ENCODE peak calls at places on chromosomes 2 and 18, in ten cellular contexts. G is epithelial cell of esophagus, H is heart right ventricle, T is ovary, O is right lobe of liver, E is AG04449, V is fibroblast of lung, C is mammary epithelial cell, D is psoas muscle, Y is fibroblast of mammary gland. X is an unnamed sample.
A peak's percentile ranks its signal among the peaks of the same experiment; 100 is the strongest.

GRCh38 chr18:50704541-50704940 is 115.3 kb downstream of the MRO start:
- DNase-seq in G (no peak), H (no peak), T (no peak), O (no peak), E (no peak), V (no peak), C (no peak), D (no peak), Y (no peak), X (no peak)

GRCh38 chr2:47076586-47077441 is 78.3 kb downstream of the STPG4 start:
- DNase-seq in G (peak; percentile 85), H (no peak), T (no peak), O (peak; percentile 42), E (peak; percentile 92), V (peak; percentile 99), C (peak; percentile 86), D (peak; percentile 59), Y (peak; percentile 94), X (no peak)

GRCh38 chr2:180776924-180777323 is 203.5 kb upstream of the UBE2E3 start:
- DNase-seq in G (no peak), H (no peak), T (no peak), O (no peak), E (peak; percentile 42), V (peak; percentile 74), C (peak; percentile 11), D (no peak), Y (no peak), X (no peak)

GRCh38 chr18:63452273-63452672 is 24.5 kb upstream of the SERPINB5 start:
- DNase-seq in G (no peak), H (no peak), T (peak; percentile 47), O (no peak), E (no peak), V (no peak), C (no peak), D (no peak), Y (no peak), X (no peak)

GRCh38 chr2:237440819-237441281 is 26.9 kb upstream of the COL6A3 start:
- DNase-seq in G (no peak), H (no peak), T (no peak), O (no peak), E (no peak), V (no peak), C (no peak), D (no peak), Y (peak; percentile 64), X (no peak)

GRCh38 chr2:173264603-173265366 is 89.9 kb upstream of the CDCA7 start:
- DNase-seq in G (no peak), H (no peak), T (no peak), O (no peak), E (no peak), V (no peak), C (no peak), D (no peak), Y (no peak), X (peak; percentile 17)

GRCh38 chr18:48921305-48922202 is 29.2 kb downstream of the SMAD7 start:
- DNase-seq in G (no peak), H (no peak), T (no peak), O (no peak), E (no peak), V (no peak), C (no peak), D (no peak), Y (no peak), X (no peak)

GRCh38 chr2:55419236-55419513 is 481 bp downstream of the CCDC88A start:
- DNase-seq in G (peak; percentile 33), H (peak; percentile 24), T (no peak), O (no peak), E (no peak), V (peak; percentile 38), C (no peak), D (peak; percentile 17), Y (peak; percentile 31), X (peak; percentile 20)

GRCh38 chr2:202608142-202608852 is 26.5 kb upstream of the FAM117B start:
- DNase-seq in G (no peak), H (no peak), T (no peak), O (no peak), E (no peak), V (no peak), C (no peak), D (no peak), Y (no peak), X (no peak)

GRCh38 chr2:176001281-176001902 is 675 bp downstream of the LNPK start:
- DNase-seq in G (peak; percentile 67), H (peak; percentile 22), T (no peak), O (peak; percentile 60), E (no peak), V (peak; percentile 52), C (peak; percentile 67), D (peak; percentile 28), Y (peak; percentile 67), X (peak; percentile 35)

GRCh38 chr2:45435316-45435715 is 175.8 kb downstream of the SRBD1 start:
- DNase-seq in G (peak; percentile 81), H (no peak), T (no peak), O (no peak), E (peak; percentile 97), V (peak; percentile 89), C (peak; percentile 48), D (no peak), Y (peak; percentile 59), X (no peak)

GRCh38 chr2:175431054-175431780 is 249.7 kb upstream of the ATP5MC3 start:
- DNase-seq in G (peak; percentile 12), H (no peak), T (no peak), O (no peak), E (no peak), V (no peak), C (no peak), D (no peak), Y (no peak), X (no peak)

GRCh38 chr2:216694201-216694825 is 1.0 kb downstream of the IGFBP5 start:
- DNase-seq in G (peak; percentile 57), H (peak; percentile 67), T (peak; percentile 49), O (peak; percentile 39), E (no peak), V (peak; percentile 65), C (peak; percentile 26), D (peak; percentile 71), Y (no peak), X (no peak)

GRCh38 chr2:11784747-11785610 is 38.5 kb downstream of the LPIN1 start:
- DNase-seq in G (peak; percentile 25), H (peak; percentile 49), T (peak; percentile 61), O (peak; percentile 37), E (no peak), V (peak; percentile 52), C (peak; percentile 23), D (peak; percentile 42), Y (peak; percentile 27), X (no peak)

GRCh38 chr18:59715966-59716369 is 18.7 kb upstream of the CCBE1 start:
- DNase-seq in G (peak; percentile 95), H (no peak), T (no peak), O (no peak), E (peak; percentile 69), V (peak; percentile 98), C (peak; percentile 91), D (no peak), Y (peak; percentile 95), X (no peak)

GRCh38 chr2:170524828-170525565 is 190.1 kb upstream of the SP5 start:
- DNase-seq in G (no peak), H (no peak), T (no peak), O (no peak), E (no peak), V (peak; percentile 51), C (peak; percentile 24), D (no peak), Y (peak; percentile 38), X (no peak)

GRCh38 chr2:30436859-30437435 is 10.1 kb upstream of the LCLAT1 start:
- DNase-seq in G (no peak), H (no peak), T (no peak), O (no peak), E (no peak), V (no peak), C (no peak), D (no peak), Y (no peak), X (no peak)

DNA sequence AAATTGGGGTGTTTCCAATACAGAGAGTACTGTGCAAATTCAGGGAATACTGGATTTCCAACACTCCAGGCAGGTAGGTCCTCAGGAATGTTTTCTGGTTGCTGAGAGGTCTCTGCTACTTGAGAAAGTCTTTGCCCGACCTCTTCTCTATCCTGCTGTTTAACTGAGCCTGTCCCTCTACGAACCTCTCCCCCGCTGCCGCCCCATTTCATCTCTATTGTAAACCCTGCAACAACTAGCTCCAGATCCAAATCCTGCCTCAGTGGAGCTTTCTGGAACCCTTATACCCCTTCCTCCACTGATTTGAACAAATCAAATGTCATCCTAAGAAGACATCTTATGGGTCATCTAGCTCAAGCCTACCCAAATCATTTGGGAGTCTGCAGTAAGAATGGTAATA is 1.3 kb downstream of the EIF4E2 start:
- DNase-seq in G (no peak), H (no peak), T (no peak), O (no peak), E (no peak), V (no peak), C (no peak), D (no peak), Y (no peak), X (no peak)
- H3K4me3 ChIP-seq in G (peak overlapping the region; percentile 83), H (peak overlapping the region; percentile 82), T (peak overlapping the region; percentile 99), O (peak overlapping the region; percentile 94), E (peak overlapping the region; percentile 86), V (peak overlapping the region; percentile 77), C (peak overlapping the region; percentile 78), D (peak overlapping the region; percentile 97), Y (peak overlapping the region; percentile 91), X (peak overlapping the region; percentile 98)

DNA sequence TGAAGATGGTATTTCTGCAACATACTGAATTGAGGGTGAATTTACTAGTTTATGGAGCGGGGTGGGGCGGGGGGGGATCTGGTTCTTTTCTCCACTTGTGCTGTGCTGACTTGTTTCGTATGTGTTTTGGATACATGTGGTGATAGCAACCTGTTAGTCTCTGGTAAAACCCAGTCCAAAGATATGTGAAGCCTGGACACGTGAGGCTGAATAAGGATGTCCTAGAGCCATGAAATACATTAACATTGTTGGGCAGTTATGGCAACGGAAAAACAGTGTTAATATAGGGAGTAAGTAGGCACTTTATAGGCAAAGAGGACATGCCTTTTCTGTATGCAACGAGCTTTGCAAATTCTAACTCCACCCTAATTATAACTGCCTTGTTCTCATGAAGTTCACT is 42.0 kb upstream of the NEMP2 start:
- DNase-seq in G (peak; percentile 46), H (no peak), T (no peak), O (no peak), E (no peak), V (no peak), C (peak; percentile 77), D (no peak), Y (no peak), X (no peak)
- TF ChIP-seq CTCF in G (no peak), H (no peak), T (no peak), O (no peak), E (no peak), V (no peak), C (no peak), D (no peak), Y (no peak), X (no peak)

GRCh38 chr18:42586603-42587002 is 528.9 kb downstream of the RIT2 start:
- DNase-seq in G (no peak), H (no peak), T (no peak), O (no peak), E (no peak), V (no peak), C (no peak), D (no peak), Y (no peak), X (no peak)
- H3K4me3 ChIP-seq in G (no peak overlapping the region), H (no peak overlapping the region), T (no peak overlapping the region), O (no peak overlapping the region), E (no peak overlapping the region), V (no peak overlapping the region), C (no peak overlapping the region), D (no peak overlapping the region), Y (no peak overlapping the region), X (no peak overlapping the region)

GRCh38 chr18:70195852-70196434 is 9.5 kb downstream of the RTTN start:
- DNase-seq in G (peak; percentile 66), H (no peak), T (no peak), O (no peak), E (no peak), V (peak; percentile 41), C (peak; percentile 23), D (no peak), Y (peak; percentile 70), X (no peak)
- TF ChIP-seq CTCF in G (peak; percentile 87), H (peak; percentile 86), T (peak; percentile 16), O (peak; percentile 87), E (peak; percentile 63), V (peak; percentile 86), C (peak; percentile 81), D (peak; percentile 84), Y (peak; percentile 91), X (peak; percentile 62)

X was measured in tibial nerve.